ENCODE peak calls at places on chromosomes 6 and 20, in seven cellular contexts. Z is HCT116; P is central memory CD4-positive, alpha-beta T cell; E is EH; C is GM03348; L is NCI-H1092 treated with DMSO at 0.1 percent for 48 hours; B is MV-4-11. N is an unnamed sample.

GRCh38 chr20:63830821-63831593 is at the start of gene ZBTB46:
- DNase-seq in Z (no peak), P (no peak), E (peak), C (peak), L (no peak), B (no peak), N (peak)

GRCh38 chr6:84669945-84670344 is 94.5 kb downstream of the TBX18 start:
- DNase-seq in Z (no peak), P (no peak), E (no peak), C (no peak), L (no peak), B (no peak), N (no peak)

GRCh38 chr6:161245363-161245762 is 28.5 kb downstream of the AGPAT4 start:
- DNase-seq in Z (no peak), P (no peak), E (no peak), C (no peak), L (no peak), B (no peak), N (no peak)

GRCh38 chr6:54283877-54284860 is 24.1 kb upstream of the TINAG start:
- DNase-seq in Z (no peak), P (no peak), E (peak), C (no peak), L (no peak), B (no peak), N (no peak)

GRCh38 chr20:30168025-30168799 is 1089.3 kb upstream of the DEFB115 start:
- DNase-seq in Z (no peak), P (peak), E (no peak), C (no peak), L (no peak), B (no peak), N (no peak)

GRCh38 chr6:168671028-168671862 is 230.3 kb downstream of the SMOC2 start:
- DNase-seq in Z (no peak), P (no peak), E (no peak), C (no peak), L (no peak), B (no peak), N (no peak)

GRCh38 chr20:13545755-13546154 is 93.0 kb downstream of the TASP1 start:
- DNase-seq in Z (no peak), P (no peak), E (peak), C (peak), L (no peak), B (no peak), N (peak)

GRCh38 chr6:1584996-1585668 is 24.6 kb upstream of the FOXC1 start:
- DNase-seq in Z (no peak), P (no peak), E (no peak), C (no peak), L (no peak), B (no peak), N (no peak)